ENCODE peak calls at places on chromosomes 3 and 15, in five cellular contexts. One of them, this sample, is unnamed.

GRCh38 chr3:116770815-116771450 is 61.4 kb downstream of the TUSC7 start:
- DNase-seq in ovary: peak; percentile 26
- DNase-seq in adrenal gland: peak; percentile 77
- DNase-seq in H1: peak; percentile 84
- DNase-seq in heart left ventricle: peak; percentile 25
- DNase-seq in this sample: no peak

GRCh38 chr15:28106294-28107110 is 7.4 kb upstream of the OCA2 start:
- DNase-seq in ovary: peak; percentile 30
- DNase-seq in adrenal gland: no peak
- DNase-seq in H1: no peak
- DNase-seq in heart left ventricle: peak; percentile 18
- DNase-seq in this sample: no peak

GRCh38 chr3:114221165-114221880 is 16.1 kb downstream of the ZNF80 start:
- DNase-seq in ovary: no peak
- DNase-seq in adrenal gland: no peak
- DNase-seq in H1: no peak
- DNase-seq in heart left ventricle: no peak
- DNase-seq in this sample: no peak

GRCh38 chr3:106215047-106215446 is 346.2 kb upstream of the CBLB start:
- DNase-seq in ovary: no peak
- DNase-seq in adrenal gland: no peak
- DNase-seq in H1: no peak
- DNase-seq in heart left ventricle: no peak
- DNase-seq in this sample: no peak

GRCh38 chr3:10974131-10974530 is 18.4 kb upstream of the SLC6A1 start:
- DNase-seq in ovary: no peak
- DNase-seq in adrenal gland: no peak
- DNase-seq in H1: no peak
- DNase-seq in heart left ventricle: no peak
- DNase-seq in this sample: no peak

GRCh38 chr3:45124379-45124778 is 21.8 kb downstream of the CDCP1 start:
- DNase-seq in ovary: no peak
- DNase-seq in adrenal gland: no peak
- DNase-seq in H1: no peak
- DNase-seq in heart left ventricle: no peak
- DNase-seq in this sample: no peak

GRCh38 chr3:195224156-195224979 is 46.6 kb downstream of the XXYLT1 start:
- DNase-seq in ovary: peak; percentile 13
- DNase-seq in adrenal gland: no peak
- DNase-seq in H1: peak; percentile 46
- DNase-seq in heart left ventricle: peak; percentile 11
- DNase-seq in this sample: peak; percentile 57

GRCh38 chr3:9638939-9639338 is 10.4 kb upstream of the MTMR14 start:
- DNase-seq in ovary: no peak
- DNase-seq in adrenal gland: no peak
- DNase-seq in H1: no peak
- DNase-seq in heart left ventricle: no peak
- DNase-seq in this sample: no peak

GRCh38 chr3:134363381-134363755 is 10.9 kb downstream of the AMOTL2 start:
- DNase-seq in ovary: no peak
- DNase-seq in adrenal gland: no peak
- DNase-seq in H1: no peak
- DNase-seq in heart left ventricle: peak; percentile 11
- DNase-seq in this sample: peak; percentile 57

GRCh38 chr3:187036394-187036793 is 102.9 kb downstream of the RPL39L start:
- DNase-seq in ovary: no peak
- DNase-seq in adrenal gland: no peak
- DNase-seq in H1: no peak
- DNase-seq in heart left ventricle: no peak
- DNase-seq in this sample: no peak
- H3K4me3 ChIP-seq in ovary: no peak overlapping the region
- H3K4me3 ChIP-seq in adrenal gland: no peak overlapping the region
- H3K4me3 ChIP-seq in H1: no peak overlapping the region
- H3K4me3 ChIP-seq in heart left ventricle: no peak overlapping the region
- H3K4me3 ChIP-seq in this sample: no peak overlapping the region

GRCh38 chr3:30437172-30437571 is 169.2 kb upstream of the TGFBR2 start:
- DNase-seq in ovary: no peak
- DNase-seq in adrenal gland: peak; percentile 21
- DNase-seq in H1: no peak
- DNase-seq in heart left ventricle: peak; percentile 47
- DNase-seq in this sample: no peak

GRCh38 chr3:30440880-30441279 is 165.5 kb upstream of the TGFBR2 start:
- DNase-seq in ovary: no peak
- DNase-seq in adrenal gland: no peak
- DNase-seq in H1: no peak
- DNase-seq in heart left ventricle: peak; percentile 40
- DNase-seq in this sample: no peak

GRCh38 chr3:30438121-30438520 is 168.3 kb upstream of the TGFBR2 start:
- DNase-seq in ovary: no peak
- DNase-seq in adrenal gland: no peak
- DNase-seq in H1: no peak
- DNase-seq in heart left ventricle: no peak
- DNase-seq in this sample: no peak

GRCh38 chr3:30440147-30440604 is 166.2 kb upstream of the TGFBR2 start:
- DNase-seq in ovary: no peak
- DNase-seq in adrenal gland: no peak
- DNase-seq in H1: no peak
- DNase-seq in heart left ventricle: no peak
- DNase-seq in this sample: no peak

GRCh38 chr3:30439451-30440053 is 166.8 kb upstream of the TGFBR2 start:
- DNase-seq in ovary: no peak
- DNase-seq in adrenal gland: no peak
- DNase-seq in H1: no peak
- DNase-seq in heart left ventricle: no peak
- DNase-seq in this sample: no peak
- TF ChIP-seq POLR2A in ovary: no peak
- TF ChIP-seq POLR2A in adrenal gland: no peak
- TF ChIP-seq POLR2A in H1: no peak
- TF ChIP-seq POLR2A in heart left ventricle: no peak
- TF ChIP-seq POLR2A in this sample: no peak

GRCh38 chr3:125618208-125618607 is 22.9 kb upstream of the OSBPL11 start:
- DNase-seq in ovary: no peak
- DNase-seq in adrenal gland: no peak
- DNase-seq in H1: no peak
- DNase-seq in heart left ventricle: no peak
- DNase-seq in this sample: no peak
- H3K27ac ChIP-seq in ovary: no peak overlapping the region
- H3K27ac ChIP-seq in adrenal gland: no peak overlapping the region
- H3K27ac ChIP-seq in H1: no peak overlapping the region
- H3K27ac ChIP-seq in heart left ventricle: no peak overlapping the region
- H3K27ac ChIP-seq in this sample: no peak overlapping the region

DNA sequence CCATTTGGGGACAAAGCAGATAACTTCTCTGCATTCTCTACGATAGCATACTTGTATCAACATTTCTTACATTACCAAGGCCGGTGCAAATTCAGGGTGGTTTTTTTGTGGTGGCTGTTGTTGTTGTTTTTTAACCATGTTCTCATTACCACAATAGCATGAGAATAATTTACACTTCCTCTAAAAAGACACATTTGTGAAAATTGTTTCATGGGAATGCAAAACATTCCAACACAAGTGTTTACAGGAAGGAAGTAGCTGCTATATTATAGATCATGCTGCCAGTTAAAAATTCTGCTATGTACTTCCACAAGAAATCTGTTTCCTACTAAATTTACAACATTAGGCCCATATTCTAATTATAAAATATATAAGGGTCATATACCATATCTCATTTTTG is 60.3 kb downstream of the UACA start:
- DNase-seq in ovary: no peak
- DNase-seq in adrenal gland: no peak
- DNase-seq in H1: no peak
- DNase-seq in heart left ventricle: no peak
- DNase-seq in this sample: no peak
- H3K4me3 ChIP-seq in ovary: no peak overlapping the region
- H3K4me3 ChIP-seq in adrenal gland: peak overlapping the region; percentile 30
- H3K4me3 ChIP-seq in H1: no peak overlapping the region
- H3K4me3 ChIP-seq in heart left ventricle: no peak overlapping the region
- H3K4me3 ChIP-seq in this sample: no peak overlapping the region

GRCh38 chr3:160399347-160400047 is at the start of gene SMC4:
- DNase-seq in ovary: no peak
- DNase-seq in adrenal gland: peak; percentile 82
- DNase-seq in H1: peak; percentile 85
- DNase-seq in heart left ventricle: peak; percentile 88
- DNase-seq in this sample: peak; percentile 89
- TF ChIP-seq POLR2A in ovary: no peak
- TF ChIP-seq POLR2A in adrenal gland: peak; percentile 88
- TF ChIP-seq POLR2A in H1: peak; percentile 85
- TF ChIP-seq POLR2A in heart left ventricle: peak; percentile 47
- TF ChIP-seq POLR2A in this sample: no peak

GRCh38 chr3:17014286-17014685 is 129.5 kb downstream of the PLCL2 start:
- DNase-seq in ovary: no peak
- DNase-seq in adrenal gland: no peak
- DNase-seq in H1: no peak
- DNase-seq in heart left ventricle: no peak
- DNase-seq in this sample: no peak
- H3K27ac ChIP-seq in ovary: no peak overlapping the region
- H3K27ac ChIP-seq in adrenal gland: no peak overlapping the region
- H3K27ac ChIP-seq in H1: no peak overlapping the region
- H3K27ac ChIP-seq in heart left ventricle: no peak overlapping the region
- H3K27ac ChIP-seq in this sample: no peak overlapping the region

GRCh38 chr3:156682491-156682890 is 8.1 kb downstream of the TIPARP start:
- DNase-seq in ovary: no peak
- DNase-seq in adrenal gland: no peak
- DNase-seq in H1: no peak
- DNase-seq in heart left ventricle: no peak
- DNase-seq in this sample: no peak
- H3K4me3 ChIP-seq in ovary: no peak overlapping the region
- H3K4me3 ChIP-seq in adrenal gland: no peak overlapping the region
- H3K4me3 ChIP-seq in H1: no peak overlapping the region
- H3K4me3 ChIP-seq in heart left ventricle: no peak overlapping the region
- H3K4me3 ChIP-seq in this sample: no peak overlapping the region

DNA sequence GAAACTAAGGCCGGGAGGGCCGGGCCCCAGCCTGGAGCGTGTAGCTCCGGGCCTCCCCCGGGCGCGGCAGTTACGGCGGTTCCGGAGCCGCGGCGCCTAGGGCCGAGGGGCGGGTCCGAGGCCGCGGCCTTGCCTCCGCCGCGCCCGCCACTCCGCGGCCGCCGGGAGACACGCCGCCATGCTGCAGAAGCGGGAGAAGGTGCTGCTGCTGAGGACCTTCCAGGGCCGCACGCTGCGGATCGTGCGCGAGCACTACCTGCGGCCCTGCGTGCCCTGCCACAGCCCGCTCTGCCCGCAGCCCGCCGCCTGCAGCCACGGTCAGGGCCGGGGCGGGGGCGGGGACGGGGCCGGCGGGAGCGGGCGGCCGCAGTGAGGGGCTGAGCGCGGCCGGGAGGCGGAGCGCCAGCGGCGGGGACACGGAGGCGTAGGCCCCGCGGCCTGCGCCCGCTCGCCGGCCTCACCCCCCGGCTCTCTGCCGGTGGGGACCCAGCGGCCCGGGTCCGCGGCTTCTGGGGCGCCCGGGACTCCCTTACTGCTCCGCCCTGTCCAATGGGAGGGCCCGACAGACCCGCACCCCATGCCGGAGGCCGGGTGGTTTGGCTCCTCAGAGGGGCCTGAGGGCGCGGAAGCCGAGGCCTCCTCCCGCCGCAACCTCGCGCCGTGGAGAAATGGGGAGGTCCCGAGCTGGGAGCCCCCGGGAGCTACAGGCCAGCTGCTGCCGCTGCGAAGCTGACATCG is at the start of gene DIS3L:
- DNase-seq in ovary: peak; percentile 64
- DNase-seq in adrenal gland: peak; percentile 68
- DNase-seq in H1: peak; percentile 80
- DNase-seq in heart left ventricle: peak; percentile 72
- DNase-seq in this sample: peak; percentile 71
- TF ChIP-seq POLR2A in ovary: no peak
- TF ChIP-seq POLR2A in adrenal gland: peak; percentile 71
- TF ChIP-seq POLR2A in H1: peak; percentile 69
- TF ChIP-seq POLR2A in heart left ventricle: peak; percentile 60
- TF ChIP-seq POLR2A in this sample: no peak

This sample was measured in suprapubic skin.